ENCODE peak calls at places on chromosome 12, in four cellular contexts. I is HCT116, D is omental fat pad, Y is upper lobe of right lung. M is an unnamed sample.

GRCh38 chr12:14567311-14568195 is at the start of gene PLBD1:
- DNase-seq in Y (peak; percentile 91), D (no peak), I (no peak), M (peak; percentile 54)

GRCh38 chr12:45051490-45052105 is 699 bp upstream of the DBX2 start:
- DNase-seq in Y (no peak), D (no peak), I (no peak), M (no peak)

GRCh38 chr12:116045158-116045557 is 232.3 kb downstream of the MED13L start:
- DNase-seq in I (no peak), D (no peak), Y (no peak), M (no peak)

GRCh38 chr12:121214171-121214777 is 4.3 kb downstream of the P2RX4 start:
- DNase-seq in I (no peak), D (no peak), Y (no peak), M (no peak)

GRCh38 chr12:75444444-75445136 is 36.0 kb upstream of the GLIPR1 start:
- DNase-seq in I (no peak), D (no peak), Y (no peak), M (no peak)

GRCh38 chr12:100106861-100107260 is 35.8 kb downstream of the BLTP3B start:
- DNase-seq in I (no peak), Y (no peak), D (no peak), M (no peak)

GRCh38 chr12:122072031-122072970 is 6.3 kb upstream of the MLXIP start:
- DNase-seq in Y (no peak), D (no peak), I (no peak), M (no peak)

GRCh38 chr12:52681551-52682380 is 1.6 kb upstream of the KRT1 start:
- DNase-seq in D (no peak), Y (no peak), I (no peak), M (no peak)

GRCh38 chr12:15323530-15323929 is 1.2 kb downstream of the PTPRO start:
- DNase-seq in Y (no peak), I (no peak), D (no peak), M (no peak)

GRCh38 chr12:118358607-118359540 is 13.8 kb downstream of the TAOK3 start:
- DNase-seq in D (no peak), Y (no peak), I (no peak), M (peak; percentile 30)
- TF ChIP-seq CTCF in D (no peak), Y (no peak), I (no peak), M (no peak)

GRCh38 chr12:69130064-69130463 is 109.3 kb upstream of the CPSF6 start:
- DNase-seq in D (no peak), I (no peak), Y (no peak), M (no peak)
- TF ChIP-seq CTCF in D (no peak), I (no peak), Y (peak; percentile 38), M (no peak)

GRCh38 chr12:130538343-130539095 is 177.6 kb downstream of the RIMBP2 start:
- DNase-seq in I (no peak), Y (no peak), D (no peak), M (no peak)
- TF ChIP-seq CTCF in I (no peak), Y (no peak), D (no peak), M (no peak)

DNA sequence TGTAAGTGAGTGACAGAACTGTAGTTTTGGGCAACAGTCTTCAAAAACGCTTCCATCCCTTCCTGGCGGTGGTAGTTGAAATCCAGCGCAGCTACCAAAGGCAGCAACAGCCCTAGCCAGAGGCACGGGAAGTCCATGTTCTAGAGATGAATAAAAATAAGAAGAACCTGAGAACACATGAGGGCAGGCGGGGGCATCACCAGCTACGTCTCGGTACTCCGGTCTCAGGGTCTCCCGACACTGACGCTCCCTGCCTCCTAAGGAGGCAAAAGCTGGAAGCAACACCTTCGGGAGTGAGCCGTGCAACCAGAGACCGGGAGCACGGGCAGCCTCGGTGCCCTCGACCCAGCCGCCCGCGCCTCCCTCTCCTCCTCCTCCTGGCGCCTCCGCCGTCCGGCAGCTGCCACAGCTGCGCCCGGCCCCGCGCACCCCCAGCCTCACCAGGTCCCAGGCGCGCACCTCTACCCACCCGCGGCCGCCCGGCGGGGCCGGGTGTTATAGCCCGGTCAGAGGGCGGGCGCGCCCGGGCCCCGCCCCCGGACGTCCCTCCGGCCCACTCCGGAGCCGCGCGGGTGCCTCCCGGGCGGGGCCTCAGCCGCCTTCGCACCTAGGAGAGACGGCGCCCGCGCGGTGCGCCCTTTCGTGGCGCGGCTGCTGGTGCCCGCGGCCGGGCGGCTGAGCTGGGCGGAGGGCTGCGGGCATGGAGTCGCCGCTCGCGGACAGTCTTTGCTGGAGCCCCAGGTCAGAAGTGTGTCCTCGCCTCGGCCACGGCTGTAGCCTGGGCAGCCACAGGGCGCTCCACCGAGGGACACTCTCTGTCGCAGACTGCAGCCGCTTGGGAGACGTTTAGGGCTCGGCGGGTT is at the start of gene CPM:
- DNase-seq in Y (peak; percentile 92), D (no peak), I (no peak), M (peak; percentile 90)
- TF ChIP-seq CTCF in Y (no peak), D (no peak), I (no peak), M (no peak)

GRCh38 chr12:3004655-3005565 is 45.7 kb downstream of the TEAD4 start:
- DNase-seq in Y (no peak), I (no peak), D (no peak), M (no peak)
- TF ChIP-seq CTCF in Y (peak; percentile 27), I (no peak), D (no peak), M (peak; percentile 3)

M was measured in GM20000.